ENCODE peak calls at places on chromosomes 6 and 20, in eight cellular contexts. One of them, this sample, is unnamed.

GRCh38 chr20:34190679-34191090 is 50.5 kb upstream of the ASIP start:
- DNase-seq in choroid plexus epithelial cell: peak
- DNase-seq in DND-41: peak
- DNase-seq in HCT116: peak
- DNase-seq in ovary: peak
- DNase-seq in pancreas: peak
- DNase-seq in cardiac fibroblast: peak
- DNase-seq in lower leg skin: peak
- DNase-seq in this sample: peak

GRCh38 chr6:73548458-73549446 is 27.9 kb upstream of the EEF1A1 start:
- DNase-seq in lower leg skin: no peak
- DNase-seq in ovary: no peak
- DNase-seq in cardiac fibroblast: no peak
- DNase-seq in HCT116: no peak
- DNase-seq in DND-41: no peak
- DNase-seq in choroid plexus epithelial cell: no peak
- DNase-seq in pancreas: no peak
- DNase-seq in this sample: no peak

GRCh38 chr6:19394687-19395086 is 442.5 kb upstream of the ID4 start:
- DNase-seq in choroid plexus epithelial cell: no peak
- DNase-seq in cardiac fibroblast: no peak
- DNase-seq in HCT116: no peak
- DNase-seq in ovary: no peak
- DNase-seq in lower leg skin: no peak
- DNase-seq in pancreas: no peak
- DNase-seq in DND-41: no peak
- DNase-seq in this sample: no peak

GRCh38 chr6:19311786-19312185 is 525.4 kb upstream of the ID4 start:
- DNase-seq in pancreas: no peak
- DNase-seq in DND-41: no peak
- DNase-seq in choroid plexus epithelial cell: peak
- DNase-seq in HCT116: no peak
- DNase-seq in ovary: no peak
- DNase-seq in lower leg skin: no peak
- DNase-seq in cardiac fibroblast: no peak
- DNase-seq in this sample: no peak

GRCh38 chr6:113651120-113651519 is 206.0 kb upstream of the MARCKS start:
- DNase-seq in choroid plexus epithelial cell: no peak
- DNase-seq in DND-41: no peak
- DNase-seq in lower leg skin: no peak
- DNase-seq in cardiac fibroblast: no peak
- DNase-seq in pancreas: no peak
- DNase-seq in ovary: no peak
- DNase-seq in HCT116: no peak
- DNase-seq in this sample: no peak

GRCh38 chr6:119119989-119120388 is 41.5 kb upstream of the FAM184A start:
- DNase-seq in pancreas: no peak
- DNase-seq in choroid plexus epithelial cell: peak
- DNase-seq in HCT116: no peak
- DNase-seq in DND-41: no peak
- DNase-seq in ovary: no peak
- DNase-seq in lower leg skin: no peak
- DNase-seq in cardiac fibroblast: peak
- DNase-seq in this sample: peak

GRCh38 chr6:141107562-141108160 is 1025.1 kb upstream of the GJE1 start:
- DNase-seq in ovary: no peak
- DNase-seq in choroid plexus epithelial cell: peak
- DNase-seq in DND-41: no peak
- DNase-seq in HCT116: peak
- DNase-seq in lower leg skin: no peak
- DNase-seq in cardiac fibroblast: peak
- DNase-seq in pancreas: no peak
- DNase-seq in this sample: peak

GRCh38 chr6:147972436-147972835 is 370.2 kb upstream of the SASH1 start:
- DNase-seq in pancreas: no peak
- DNase-seq in HCT116: no peak
- DNase-seq in choroid plexus epithelial cell: no peak
- DNase-seq in DND-41: no peak
- DNase-seq in lower leg skin: no peak
- DNase-seq in ovary: no peak
- DNase-seq in cardiac fibroblast: no peak
- DNase-seq in this sample: no peak

GRCh38 chr6:23532227-23532626 is 593.8 kb upstream of the NRSN1 start:
- DNase-seq in pancreas: no peak
- DNase-seq in choroid plexus epithelial cell: peak
- DNase-seq in cardiac fibroblast: peak
- DNase-seq in HCT116: no peak
- DNase-seq in DND-41: no peak
- DNase-seq in ovary: no peak
- DNase-seq in lower leg skin: no peak
- DNase-seq in this sample: peak

GRCh38 chr6:117449549-117450439 is 24.1 kb upstream of the ROS1 start:
- DNase-seq in choroid plexus epithelial cell: peak
- DNase-seq in lower leg skin: no peak
- DNase-seq in DND-41: peak
- DNase-seq in ovary: peak
- DNase-seq in pancreas: peak
- DNase-seq in HCT116: peak
- DNase-seq in cardiac fibroblast: peak
- DNase-seq in this sample: peak

GRCh38 chr6:18308070-18308735 is 43.9 kb upstream of the DEK start:
- DNase-seq in lower leg skin: no peak
- DNase-seq in cardiac fibroblast: no peak
- DNase-seq in DND-41: no peak
- DNase-seq in ovary: no peak
- DNase-seq in choroid plexus epithelial cell: peak
- DNase-seq in pancreas: no peak
- DNase-seq in HCT116: no peak
- DNase-seq in this sample: peak

GRCh38 chr6:124984668-124985338 is 22.6 kb downstream of the RNF217 start:
- DNase-seq in lower leg skin: no peak
- DNase-seq in DND-41: no peak
- DNase-seq in cardiac fibroblast: peak
- DNase-seq in HCT116: no peak
- DNase-seq in ovary: no peak
- DNase-seq in choroid plexus epithelial cell: peak
- DNase-seq in pancreas: no peak
- DNase-seq in this sample: no peak

GRCh38 chr20:53494753-53495152 is 98.9 kb downstream of the ZNF217 start:
- DNase-seq in lower leg skin: no peak
- DNase-seq in cardiac fibroblast: no peak
- DNase-seq in DND-41: no peak
- DNase-seq in HCT116: no peak
- DNase-seq in pancreas: no peak
- DNase-seq in choroid plexus epithelial cell: no peak
- DNase-seq in ovary: no peak
- DNase-seq in this sample: no peak

GRCh38 chr6:142474446-142475289 is 172.9 kb downstream of the ADGRG6 start:
- DNase-seq in lower leg skin: no peak
- DNase-seq in HCT116: peak
- DNase-seq in choroid plexus epithelial cell: peak
- DNase-seq in pancreas: no peak
- DNase-seq in ovary: no peak
- DNase-seq in DND-41: peak
- DNase-seq in cardiac fibroblast: peak
- DNase-seq in this sample: peak

GRCh38 chr6:75843401-75843800 is 94.4 kb downstream of the MYO6 start:
- DNase-seq in HCT116: no peak
- DNase-seq in pancreas: no peak
- DNase-seq in DND-41: no peak
- DNase-seq in lower leg skin: no peak
- DNase-seq in choroid plexus epithelial cell: no peak
- DNase-seq in cardiac fibroblast: no peak
- DNase-seq in ovary: no peak
- DNase-seq in this sample: no peak

GRCh38 chr6:8958894-8959511 is 523.7 kb upstream of the SLC35B3 start:
- DNase-seq in lower leg skin: no peak
- DNase-seq in ovary: no peak
- DNase-seq in HCT116: peak
- DNase-seq in DND-41: no peak
- DNase-seq in pancreas: no peak
- DNase-seq in choroid plexus epithelial cell: peak
- DNase-seq in cardiac fibroblast: no peak
- DNase-seq in this sample: no peak

GRCh38 chr20:3648941-3649340 is 14.3 kb downstream of the GFRA4 start:
- DNase-seq in pancreas: no peak
- DNase-seq in cardiac fibroblast: no peak
- DNase-seq in HCT116: no peak
- DNase-seq in DND-41: no peak
- DNase-seq in ovary: no peak
- DNase-seq in choroid plexus epithelial cell: no peak
- DNase-seq in lower leg skin: peak
- DNase-seq in this sample: no peak

GRCh38 chr20:3646067-3646440 is 17.1 kb downstream of the GFRA4 start:
- DNase-seq in ovary: no peak
- DNase-seq in HCT116: no peak
- DNase-seq in DND-41: no peak
- DNase-seq in cardiac fibroblast: no peak
- DNase-seq in pancreas: no peak
- DNase-seq in choroid plexus epithelial cell: peak
- DNase-seq in lower leg skin: no peak
- DNase-seq in this sample: peak

GRCh38 chr20:3647418-3647817 is 15.8 kb downstream of the GFRA4 start:
- DNase-seq in lower leg skin: no peak
- DNase-seq in HCT116: no peak
- DNase-seq in pancreas: no peak
- DNase-seq in choroid plexus epithelial cell: no peak
- DNase-seq in cardiac fibroblast: no peak
- DNase-seq in ovary: no peak
- DNase-seq in DND-41: no peak
- DNase-seq in this sample: no peak

GRCh38 chr20:3645309-3646066 is 17.7 kb downstream of the GFRA4 start:
- DNase-seq in lower leg skin: peak
- DNase-seq in choroid plexus epithelial cell: no peak
- DNase-seq in HCT116: no peak
- DNase-seq in DND-41: no peak
- DNase-seq in ovary: no peak
- DNase-seq in cardiac fibroblast: no peak
- DNase-seq in pancreas: no peak
- DNase-seq in this sample: no peak

GRCh38 chr20:3646651-3647050 is 16.5 kb downstream of the GFRA4 start:
- DNase-seq in DND-41: no peak
- DNase-seq in pancreas: no peak
- DNase-seq in choroid plexus epithelial cell: peak
- DNase-seq in cardiac fibroblast: no peak
- DNase-seq in lower leg skin: peak
- DNase-seq in ovary: no peak
- DNase-seq in HCT116: no peak
- DNase-seq in this sample: peak
- TF ChIP-seq CTCF in DND-41: no peak
- TF ChIP-seq CTCF in pancreas: no peak
- TF ChIP-seq CTCF in choroid plexus epithelial cell: peak
- TF ChIP-seq CTCF in cardiac fibroblast: no peak
- TF ChIP-seq CTCF in lower leg skin: no peak
- TF ChIP-seq CTCF in ovary: no peak
- TF ChIP-seq CTCF in HCT116: no peak
- TF ChIP-seq CTCF in this sample: no peak

DNA sequence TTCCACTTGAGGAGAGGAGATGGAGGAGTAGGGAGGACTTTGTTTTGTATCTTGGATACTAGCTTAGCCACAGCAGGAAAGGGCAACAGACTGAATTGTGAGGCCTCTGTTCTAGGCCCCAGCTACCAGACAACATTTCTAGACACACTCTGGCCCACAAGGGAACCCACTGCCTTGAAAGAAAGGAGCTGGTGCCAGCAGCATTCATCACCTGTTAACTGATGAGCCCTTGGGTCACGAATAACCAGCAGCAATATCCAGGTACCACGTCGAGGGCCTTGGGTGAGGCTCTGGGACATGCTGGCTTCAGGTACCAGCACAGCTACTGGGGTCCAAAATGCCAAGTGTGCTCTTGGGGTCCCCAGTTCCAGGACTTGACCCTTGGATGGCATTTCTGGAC is 165.5 kb downstream of the PRKN start:
- DNase-seq in cardiac fibroblast: no peak
- DNase-seq in HCT116: no peak
- DNase-seq in ovary: no peak
- DNase-seq in DND-41: no peak
- DNase-seq in pancreas: no peak
- DNase-seq in choroid plexus epithelial cell: no peak
- DNase-seq in lower leg skin: no peak
- DNase-seq in this sample: no peak
- H3K4me3 ChIP-seq in cardiac fibroblast: no peak
- H3K4me3 ChIP-seq in HCT116: no peak
- H3K4me3 ChIP-seq in ovary: no peak
- H3K4me3 ChIP-seq in DND-41: no peak
- H3K4me3 ChIP-seq in pancreas: no peak
- H3K4me3 ChIP-seq in choroid plexus epithelial cell: no peak
- H3K4me3 ChIP-seq in lower leg skin: no peak
- H3K4me3 ChIP-seq in this sample: no peak

DNA sequence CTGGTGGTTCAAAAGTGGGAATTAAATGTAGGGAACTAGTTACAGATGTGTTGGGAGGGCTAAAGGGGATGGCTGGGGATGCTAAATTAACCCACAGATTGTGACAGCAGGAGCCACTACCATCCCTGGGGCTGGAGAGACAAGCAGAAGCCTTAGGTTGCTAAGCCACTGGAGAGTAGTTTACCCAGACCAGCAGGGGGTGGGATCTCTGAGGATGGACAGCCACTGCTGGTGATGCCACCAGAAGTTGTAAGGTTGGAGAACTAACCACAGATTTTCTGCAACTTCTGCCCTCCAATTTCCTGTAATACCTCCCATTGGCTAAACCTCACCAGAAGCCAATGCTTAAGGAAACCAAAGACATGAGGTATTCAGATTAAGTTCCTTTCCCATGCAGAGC is 139.6 kb upstream of the NOX3 start:
- DNase-seq in HCT116: no peak
- DNase-seq in DND-41: no peak
- DNase-seq in cardiac fibroblast: no peak
- DNase-seq in ovary: no peak
- DNase-seq in choroid plexus epithelial cell: peak
- DNase-seq in lower leg skin: no peak
- DNase-seq in pancreas: no peak
- DNase-seq in this sample: no peak
- TF ChIP-seq CTCF in HCT116: no peak
- TF ChIP-seq CTCF in DND-41: no peak
- TF ChIP-seq CTCF in cardiac fibroblast: no peak
- TF ChIP-seq CTCF in ovary: no peak
- TF ChIP-seq CTCF in choroid plexus epithelial cell: no peak
- TF ChIP-seq CTCF in lower leg skin: no peak
- TF ChIP-seq CTCF in pancreas: no peak
- TF ChIP-seq CTCF in this sample: no peak

GRCh38 chr20:25750220-25750764 is 53.6 kb upstream of the ZNF337 start:
- DNase-seq in DND-41: no peak
- DNase-seq in ovary: no peak
- DNase-seq in cardiac fibroblast: no peak
- DNase-seq in lower leg skin: peak
- DNase-seq in HCT116: no peak
- DNase-seq in choroid plexus epithelial cell: no peak
- DNase-seq in pancreas: no peak
- DNase-seq in this sample: no peak
- H3K4me3 ChIP-seq in DND-41: no peak
- H3K4me3 ChIP-seq in ovary: peak
- H3K4me3 ChIP-seq in cardiac fibroblast: peak
- H3K4me3 ChIP-seq in lower leg skin: no peak
- H3K4me3 ChIP-seq in HCT116: no peak
- H3K4me3 ChIP-seq in choroid plexus epithelial cell: peak
- H3K4me3 ChIP-seq in pancreas: peak
- H3K4me3 ChIP-seq in this sample: peak

GRCh38 chr6:134658596-134658995 is 291.3 kb downstream of the ALDH8A1 start:
- DNase-seq in lower leg skin: no peak
- DNase-seq in DND-41: no peak
- DNase-seq in HCT116: no peak
- DNase-seq in ovary: no peak
- DNase-seq in pancreas: no peak
- DNase-seq in cardiac fibroblast: no peak
- DNase-seq in choroid plexus epithelial cell: peak
- DNase-seq in this sample: no peak
- TF ChIP-seq CTCF in lower leg skin: no peak
- TF ChIP-seq CTCF in DND-41: no peak
- TF ChIP-seq CTCF in HCT116: no peak
- TF ChIP-seq CTCF in ovary: no peak
- TF ChIP-seq CTCF in pancreas: no peak
- TF ChIP-seq CTCF in cardiac fibroblast: no peak
- TF ChIP-seq CTCF in choroid plexus epithelial cell: no peak
- TF ChIP-seq CTCF in this sample: no peak